ENCODE peak calls at places on chromosome 7, in eight cellular contexts. One of them, this sample, is unnamed.
A peak's percentile ranks its signal among the peaks of the same experiment; 100 is the strongest.

GRCh38 chr7:129644634-129645230 is 33.2 kb downstream of the NRF1 start:
- DNase-seq in AG10803: peak; percentile 62
- DNase-seq in anterior cingulate cortex: no peak
- DNase-seq in amniotic epithelial cell: peak; percentile 50
- DNase-seq in iPS DF 6.9: no peak
- DNase-seq in CD8-positive, alpha-beta T cell: no peak
- DNase-seq in astrocyte of the cerebellum: peak; percentile 62
- DNase-seq in Caki2: peak; percentile 14
- DNase-seq in this sample: no peak

GRCh38 chr7:35285799-35286198 is 31.9 kb upstream of the TBX20 start:
- DNase-seq in anterior cingulate cortex: no peak
- DNase-seq in iPS DF 6.9: no peak
- DNase-seq in Caki2: no peak
- DNase-seq in astrocyte of the cerebellum: no peak
- DNase-seq in AG10803: no peak
- DNase-seq in amniotic epithelial cell: peak; percentile 32
- DNase-seq in CD8-positive, alpha-beta T cell: no peak
- DNase-seq in this sample: no peak

GRCh38 chr7:24729365-24730017 is 27.8 kb downstream of the GSDME start:
- DNase-seq in amniotic epithelial cell: no peak
- DNase-seq in anterior cingulate cortex: no peak
- DNase-seq in Caki2: no peak
- DNase-seq in CD8-positive, alpha-beta T cell: peak; percentile 34
- DNase-seq in iPS DF 6.9: no peak
- DNase-seq in AG10803: no peak
- DNase-seq in astrocyte of the cerebellum: no peak
- DNase-seq in this sample: no peak

GRCh38 chr7:5701085-5701914 is 80.2 kb downstream of the RNF216 start:
- DNase-seq in CD8-positive, alpha-beta T cell: no peak
- DNase-seq in iPS DF 6.9: no peak
- DNase-seq in Caki2: peak; percentile 30
- DNase-seq in anterior cingulate cortex: no peak
- DNase-seq in astrocyte of the cerebellum: no peak
- DNase-seq in AG10803: no peak
- DNase-seq in amniotic epithelial cell: peak; percentile 50
- DNase-seq in this sample: no peak

GRCh38 chr7:65371468-65371867 is 2.2 kb upstream of the ZNF92 start:
- DNase-seq in AG10803: peak; percentile 24
- DNase-seq in iPS DF 6.9: no peak
- DNase-seq in amniotic epithelial cell: peak; percentile 53
- DNase-seq in astrocyte of the cerebellum: no peak
- DNase-seq in CD8-positive, alpha-beta T cell: no peak
- DNase-seq in Caki2: no peak
- DNase-seq in anterior cingulate cortex: no peak
- DNase-seq in this sample: no peak

GRCh38 chr7:98771519-98772241 is 98.1 kb downstream of the TMEM130 start:
- DNase-seq in Caki2: no peak
- DNase-seq in astrocyte of the cerebellum: peak; percentile 44
- DNase-seq in AG10803: peak; percentile 89
- DNase-seq in anterior cingulate cortex: no peak
- DNase-seq in CD8-positive, alpha-beta T cell: no peak
- DNase-seq in iPS DF 6.9: no peak
- DNase-seq in amniotic epithelial cell: peak; percentile 2
- DNase-seq in this sample: peak; percentile 74

GRCh38 chr7:4878336-4879335 is 4.9 kb downstream of the RADIL start:
- DNase-seq in iPS DF 6.9: no peak
- DNase-seq in amniotic epithelial cell: no peak
- DNase-seq in AG10803: no peak
- DNase-seq in astrocyte of the cerebellum: no peak
- DNase-seq in anterior cingulate cortex: no peak
- DNase-seq in Caki2: no peak
- DNase-seq in CD8-positive, alpha-beta T cell: no peak
- DNase-seq in this sample: no peak

GRCh38 chr7:129609666-129610065 is 1.9 kb upstream of the NRF1 start:
- DNase-seq in anterior cingulate cortex: no peak
- DNase-seq in Caki2: no peak
- DNase-seq in iPS DF 6.9: no peak
- DNase-seq in CD8-positive, alpha-beta T cell: no peak
- DNase-seq in AG10803: peak; percentile 43
- DNase-seq in astrocyte of the cerebellum: no peak
- DNase-seq in amniotic epithelial cell: peak; percentile 32
- DNase-seq in this sample: no peak

GRCh38 chr7:35906191-35906908 is 105.5 kb downstream of the SEPTIN7 start:
- DNase-seq in astrocyte of the cerebellum: peak; percentile 77
- DNase-seq in anterior cingulate cortex: peak; percentile 52
- DNase-seq in iPS DF 6.9: peak; percentile 60
- DNase-seq in CD8-positive, alpha-beta T cell: peak; percentile 79
- DNase-seq in Caki2: peak; percentile 56
- DNase-seq in amniotic epithelial cell: peak; percentile 78
- DNase-seq in AG10803: peak; percentile 80
- DNase-seq in this sample: peak; percentile 73

GRCh38 chr7:93945083-93945482 is 23.5 kb downstream of the GNG11 start:
- DNase-seq in iPS DF 6.9: no peak
- DNase-seq in CD8-positive, alpha-beta T cell: no peak
- DNase-seq in anterior cingulate cortex: no peak
- DNase-seq in Caki2: no peak
- DNase-seq in astrocyte of the cerebellum: no peak
- DNase-seq in amniotic epithelial cell: no peak
- DNase-seq in AG10803: no peak
- DNase-seq in this sample: no peak

GRCh38 chr7:47757946-47758371 is 176.0 kb upstream of the TNS3 start:
- DNase-seq in CD8-positive, alpha-beta T cell: no peak
- DNase-seq in amniotic epithelial cell: peak; percentile 94
- DNase-seq in AG10803: peak; percentile 94
- DNase-seq in anterior cingulate cortex: no peak
- DNase-seq in iPS DF 6.9: no peak
- DNase-seq in astrocyte of the cerebellum: peak; percentile 78
- DNase-seq in Caki2: no peak
- DNase-seq in this sample: peak; percentile 21

GRCh38 chr7:7428806-7429205 is 106.9 kb downstream of the COL28A1 start:
- DNase-seq in CD8-positive, alpha-beta T cell: no peak
- DNase-seq in astrocyte of the cerebellum: no peak
- DNase-seq in AG10803: peak; percentile 95
- DNase-seq in Caki2: no peak
- DNase-seq in amniotic epithelial cell: peak; percentile 17
- DNase-seq in iPS DF 6.9: no peak
- DNase-seq in anterior cingulate cortex: no peak
- DNase-seq in this sample: peak; percentile 97

GRCh38 chr7:129606801-129607200 is 4.7 kb upstream of the NRF1 start:
- DNase-seq in astrocyte of the cerebellum: no peak
- DNase-seq in Caki2: no peak
- DNase-seq in anterior cingulate cortex: no peak
- DNase-seq in CD8-positive, alpha-beta T cell: no peak
- DNase-seq in amniotic epithelial cell: no peak
- DNase-seq in AG10803: no peak
- DNase-seq in iPS DF 6.9: no peak
- DNase-seq in this sample: no peak

This sample was measured in HFF-Myc.